ENCODE peak calls at places on chromosomes 4 and X, in five cellular contexts. U, M, T, Z and B are unnamed samples.

GRCh38 chrX:85963736-85964135 is 83.6 kb downstream of the CHM start:
- DNase-seq in T (peak), M (peak), Z (peak), U (no peak), B (peak)

GRCh38 chrX:16851421-16851820 is 18.7 kb downstream of the RBBP7 start:
- DNase-seq in M (peak), U (no peak), T (no peak), Z (no peak), B (no peak)

GRCh38 chr4:33357121-33357520 is 2637.0 kb downstream of the PCDH7 start:
- DNase-seq in M (no peak), Z (no peak), T (no peak), U (no peak), B (peak)

GRCh38 chr4:40570348-40571077 is 59.2 kb downstream of the RBM47 start:
- DNase-seq in U (no peak), Z (no peak), M (peak), T (no peak), B (no peak)

GRCh38 chr4:166585491-166585890 is 648.8 kb downstream of the SPOCK3 start:
- DNase-seq in Z (no peak), U (no peak), T (no peak), M (no peak), B (no peak)

GRCh38 chrX:20571611-20572010 is 304.9 kb upstream of the RPS6KA3 start:
- DNase-seq in U (no peak), Z (peak), M (peak), T (no peak), B (no peak)

GRCh38 chr4:103934178-103934789 is 214.5 kb upstream of the TACR3 start:
- DNase-seq in Z (peak), M (peak), U (peak), T (peak), B (peak)

GRCh38 chrX:70664726-70665125 is 220.1 kb downstream of the DLG3 start:
- DNase-seq in Z (peak), M (peak), T (peak), U (peak), B (no peak)

GRCh38 chrX:17559728-17560379 is 177.4 kb upstream of the SCML1 start:
- DNase-seq in Z (peak), M (peak), T (peak), U (no peak), B (peak)

GRCh38 chr4:121253961-121254360 is 89.8 kb upstream of the TNIP3 start:
- DNase-seq in Z (no peak), U (no peak), M (no peak), T (no peak), B (no peak)

GRCh38 chr4:32574803-32575202 is 1854.6 kb downstream of the PCDH7 start:
- DNase-seq in Z (no peak), T (no peak), M (no peak), U (peak), B (no peak)

GRCh38 chrX:358651-359143 is 28.0 kb downstream of the PPP2R3B start:
- DNase-seq in U (no peak), Z (no peak), T (no peak), M (no peak), B (no peak)

GRCh38 chr4:1991596-1992434 is 17.0 kb downstream of the NELFA start:
- DNase-seq in M (no peak), T (no peak), U (no peak), Z (no peak), B (no peak)

DNA sequence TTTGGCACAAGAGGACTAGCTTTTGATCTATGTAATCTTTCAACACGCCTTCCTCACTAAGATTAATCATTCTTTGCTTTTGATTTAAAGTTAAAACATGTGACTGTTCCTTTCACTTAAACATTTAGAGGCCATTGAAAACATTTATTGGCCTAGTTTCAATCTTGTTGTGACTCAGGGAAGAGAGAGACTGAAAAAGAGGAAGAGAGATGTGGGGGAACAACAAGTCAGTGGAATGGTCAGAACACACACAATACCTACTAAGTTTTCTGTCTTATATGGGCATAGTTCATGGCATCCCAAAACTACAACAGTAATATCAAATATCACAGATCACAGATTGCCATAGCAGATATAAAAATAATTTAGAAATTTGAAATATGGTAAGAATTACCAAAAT is 812.9 kb upstream of the AGA start:
- DNase-seq in Z (no peak), T (no peak), M (no peak), U (no peak), B (no peak)
- H3K4me3 ChIP-seq in Z (no peak), T (no peak), M (no peak), U (no peak), B (no peak)

DNA sequence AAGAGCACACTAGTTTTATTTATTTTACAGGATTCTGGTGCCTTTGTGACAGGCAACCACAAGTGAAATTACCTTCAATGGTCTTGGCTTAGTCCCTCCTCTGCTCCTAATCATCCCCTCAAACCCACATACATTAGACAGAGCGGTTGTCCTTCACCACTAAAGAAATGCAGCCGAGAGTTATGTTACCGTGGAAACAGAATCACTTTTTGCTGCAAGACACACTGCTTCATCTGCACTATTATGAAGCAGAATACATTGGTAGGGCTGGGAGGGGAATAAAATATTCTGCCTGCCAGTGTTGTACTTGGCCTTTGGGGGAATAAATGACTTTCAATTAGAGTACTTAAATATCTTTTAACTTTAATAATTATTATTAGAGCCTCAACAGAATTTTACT is 75.2 kb downstream of the ARHGEF38 start:
- DNase-seq in Z (no peak), U (no peak), M (no peak), T (no peak), B (no peak)
- TF ChIP-seq CTCF in Z (no peak), U (no peak), M (no peak), T (no peak), B (no peak)

DNA sequence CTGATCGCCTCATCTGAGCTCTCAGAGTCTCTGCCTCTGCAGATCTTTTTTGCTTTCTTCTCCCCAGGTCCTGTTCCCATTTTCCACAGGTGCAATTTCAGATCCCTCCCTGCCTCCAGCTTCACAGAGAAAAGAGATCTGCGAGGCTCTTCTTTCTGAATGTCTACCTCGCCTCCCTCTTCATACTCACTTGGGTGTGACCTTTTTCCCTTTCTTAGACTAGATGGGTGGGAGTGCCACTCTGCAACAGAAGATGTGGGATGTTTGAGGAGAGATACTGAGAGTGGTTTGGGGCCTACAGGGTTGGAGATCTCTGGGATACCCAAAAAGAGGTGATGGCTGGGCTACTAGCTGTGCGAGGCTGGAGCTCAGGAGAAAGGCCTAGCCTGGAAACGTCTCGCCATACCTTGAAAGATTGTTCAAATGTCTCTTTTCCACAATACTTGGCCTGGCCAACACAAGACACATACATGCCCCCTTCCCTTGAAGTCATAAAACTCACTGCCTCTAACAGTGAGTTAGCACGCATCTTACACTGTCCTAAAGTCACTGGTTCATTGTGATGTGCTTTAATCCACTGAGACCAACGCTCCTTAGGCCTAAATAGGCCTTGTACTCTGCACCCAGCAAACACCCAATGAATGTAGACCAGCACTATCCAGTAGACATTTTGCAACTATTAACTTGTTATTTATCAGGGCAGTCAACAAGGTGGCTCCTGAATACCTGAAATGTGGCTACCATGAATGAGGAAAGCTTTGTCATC is 33.6 kb downstream of the IRF2 start:
- DNase-seq in M (no peak), Z (no peak), U (no peak), T (no peak), B (no peak)
- H3K4me3 ChIP-seq in M (no peak), Z (no peak), U (no peak), T (no peak), B (no peak)

GRCh38 chr4:127968565-127968964 is 3.4 kb downstream of the ABHD18 start:
- DNase-seq in M (no peak), Z (no peak), U (no peak), T (no peak), B (no peak)

GRCh38 chr4:127967141-127967775 is 2.1 kb downstream of the ABHD18 start:
- DNase-seq in U (no peak), T (no peak), Z (peak), M (peak), B (peak)

GRCh38 chr4:127965062-127965802 is at the start of the genes ABHD18 and MFSD8:
- DNase-seq in T (peak), Z (peak), U (peak), M (peak), B (peak)

GRCh38 chr4:127959794-127960193 is 5.2 kb downstream of the MFSD8 start:
- DNase-seq in U (no peak), M (peak), Z (no peak), T (no peak), B (no peak)

DNA sequence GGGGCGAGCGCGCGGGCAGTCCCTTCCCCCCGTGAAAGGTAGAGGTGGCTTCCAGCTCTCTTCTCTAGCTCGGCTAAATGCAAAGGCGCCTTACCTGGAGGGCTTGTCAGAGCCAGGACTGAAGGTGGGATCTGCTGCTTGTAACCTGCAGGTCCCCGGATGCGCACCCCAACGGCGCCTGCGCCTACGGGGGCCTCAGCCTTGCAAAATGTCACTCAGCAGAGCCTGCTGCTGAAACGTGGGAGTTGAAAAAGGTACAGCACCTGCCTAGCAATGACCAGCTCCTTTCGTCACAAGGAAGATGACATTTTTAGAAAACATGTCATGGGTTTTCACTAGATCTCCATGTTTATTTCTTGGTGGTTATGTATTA is 583 bp downstream of the ABHD18 start:
- DNase-seq in M (peak), Z (peak), U (peak), T (no peak), B (no peak)
- TF ChIP-seq CTCF in M (no peak), Z (no peak), U (no peak), T (no peak), B (no peak)

GRCh38 chr4:187125062-187125461 is 401.4 kb upstream of the FAT1 start:
- DNase-seq in T (no peak), U (no peak), M (no peak), Z (no peak), B (no peak)

GRCh38 chr4:187124311-187124710 is 400.7 kb upstream of the FAT1 start:
- DNase-seq in U (no peak), T (no peak), M (no peak), Z (no peak), B (no peak)

GRCh38 chr4:187128971-187129370 is 405.3 kb upstream of the FAT1 start:
- DNase-seq in U (no peak), Z (no peak), M (peak), T (no peak), B (no peak)

GRCh38 chr4:187127456-187127855 is 403.8 kb upstream of the FAT1 start:
- DNase-seq in U (no peak), M (no peak), Z (no peak), T (no peak), B (no peak)

GRCh38 chr4:187128226-187128625 is 404.6 kb upstream of the FAT1 start:
- DNase-seq in Z (no peak), M (peak), U (no peak), T (no peak), B (no peak)
- H3K4me3 ChIP-seq in Z (no peak), M (no peak), U (no peak), T (no peak), B (no peak)

GRCh38 chr4:95510145-95510544 is 38.6 kb downstream of the UNC5C start:
- DNase-seq in T (peak), Z (peak), M (peak), U (peak), B (no peak)
- TF ChIP-seq CTCF in T (peak), Z (peak), M (peak), U (peak), B (peak)